ENCODE peak calls at places on chromosomes 3 and 15, in five cellular contexts. One of them, this sample, is unnamed.

GRCh38 chr15:75994220-75994619 is 18.0 kb downstream of the NRG4 start:
- DNase-seq in GM23248: no peak
- DNase-seq in fibroblast of lung: no peak
- DNase-seq in H9: no peak
- DNase-seq in IMR-90: no peak
- DNase-seq in this sample: no peak

GRCh38 chr3:42660898-42661297 is 7.4 kb downstream of the ZBTB47 start:
- DNase-seq in GM23248: no peak
- DNase-seq in fibroblast of lung: no peak
- DNase-seq in H9: peak; percentile 53
- DNase-seq in IMR-90: no peak
- DNase-seq in this sample: no peak

GRCh38 chr3:183394150-183394549 is 34.3 kb downstream of the MCF2L2 start:
- DNase-seq in GM23248: no peak
- DNase-seq in fibroblast of lung: no peak
- DNase-seq in H9: no peak
- DNase-seq in IMR-90: no peak
- DNase-seq in this sample: no peak

GRCh38 chr15:81890496-81890895 is 155.3 kb downstream of the MEX3B start:
- DNase-seq in GM23248: no peak
- DNase-seq in fibroblast of lung: no peak
- DNase-seq in H9: no peak
- DNase-seq in IMR-90: no peak
- DNase-seq in this sample: no peak

GRCh38 chr3:109018828-109019227 is 65.1 kb upstream of the GUCA1C start:
- DNase-seq in GM23248: peak; percentile 17
- DNase-seq in fibroblast of lung: no peak
- DNase-seq in H9: peak; percentile 43
- DNase-seq in IMR-90: peak; percentile 0
- DNase-seq in this sample: no peak

GRCh38 chr3:152019516-152019915 is 146.1 kb downstream of the SUCNR1 start:
- DNase-seq in GM23248: peak; percentile 12
- DNase-seq in fibroblast of lung: peak; percentile 30
- DNase-seq in H9: no peak
- DNase-seq in IMR-90: no peak
- DNase-seq in this sample: no peak

GRCh38 chr15:51046799-51047449 is 47.8 kb downstream of the TNFAIP8L3 start:
- DNase-seq in GM23248: peak; percentile 12
- DNase-seq in fibroblast of lung: peak; percentile 44
- DNase-seq in H9: no peak
- DNase-seq in IMR-90: peak; percentile 39
- DNase-seq in this sample: peak; percentile 49

GRCh38 chr3:148074916-148075315 is 622.8 kb upstream of the AGTR1 start:
- DNase-seq in GM23248: no peak
- DNase-seq in fibroblast of lung: no peak
- DNase-seq in H9: no peak
- DNase-seq in IMR-90: no peak
- DNase-seq in this sample: no peak

GRCh38 chr15:69712999-69713398 is 260.4 kb downstream of the RPLP1 start:
- DNase-seq in GM23248: no peak
- DNase-seq in fibroblast of lung: no peak
- DNase-seq in H9: no peak
- DNase-seq in IMR-90: no peak
- DNase-seq in this sample: peak; percentile 18

GRCh38 chr3:196740476-196741400 is 1.1 kb downstream of the PAK2 start:
- DNase-seq in GM23248: peak; percentile 88
- DNase-seq in fibroblast of lung: peak; percentile 54
- DNase-seq in H9: no peak
- DNase-seq in IMR-90: peak; percentile 56
- DNase-seq in this sample: peak; percentile 45

GRCh38 chr3:69902386-69902785 is 97.1 kb upstream of the SAMMSON start:
- DNase-seq in GM23248: no peak
- DNase-seq in fibroblast of lung: no peak
- DNase-seq in H9: no peak
- DNase-seq in IMR-90: no peak
- DNase-seq in this sample: no peak

GRCh38 chr15:69285834-69286233 is 12.9 kb upstream of the PAQR5 start:
- DNase-seq in GM23248: no peak
- DNase-seq in fibroblast of lung: no peak
- DNase-seq in H9: no peak
- DNase-seq in IMR-90: no peak
- DNase-seq in this sample: no peak

GRCh38 chr3:128360705-128361271 is 105.9 kb downstream of the DNAJB8 start:
- DNase-seq in GM23248: no peak
- DNase-seq in fibroblast of lung: peak; percentile 47
- DNase-seq in H9: no peak
- DNase-seq in IMR-90: no peak
- DNase-seq in this sample: no peak

GRCh38 chr3:143413372-143413771 is 293.8 kb downstream of the CHST2 start:
- DNase-seq in GM23248: no peak
- DNase-seq in fibroblast of lung: no peak
- DNase-seq in H9: no peak
- DNase-seq in IMR-90: no peak
- DNase-seq in this sample: no peak

GRCh38 chr15:99706557-99707303 is 26.5 kb downstream of the LYSMD4 start:
- DNase-seq in GM23248: peak; percentile 42
- DNase-seq in fibroblast of lung: no peak
- DNase-seq in H9: no peak
- DNase-seq in IMR-90: no peak
- DNase-seq in this sample: no peak

GRCh38 chr3:193777524-193777923 is 184.5 kb downstream of the OPA1 start:
- DNase-seq in GM23248: no peak
- DNase-seq in fibroblast of lung: no peak
- DNase-seq in H9: no peak
- DNase-seq in IMR-90: no peak
- DNase-seq in this sample: no peak

GRCh38 chr3:153246805-153247204 is 84.8 kb downstream of the RAP2B start:
- DNase-seq in GM23248: peak; percentile 87
- DNase-seq in fibroblast of lung: peak; percentile 89
- DNase-seq in H9: no peak
- DNase-seq in IMR-90: peak; percentile 89
- DNase-seq in this sample: no peak

GRCh38 chr3:188217681-188218080 is 63.7 kb downstream of the LPP start:
- DNase-seq in GM23248: no peak
- DNase-seq in fibroblast of lung: no peak
- DNase-seq in H9: no peak
- DNase-seq in IMR-90: no peak
- DNase-seq in this sample: no peak

GRCh38 chr3:79233431-79234060 is 534.3 kb downstream of the ROBO1 start:
- DNase-seq in GM23248: no peak
- DNase-seq in fibroblast of lung: peak; percentile 56
- DNase-seq in H9: peak; percentile 31
- DNase-seq in IMR-90: no peak
- DNase-seq in this sample: no peak

GRCh38 chr3:88573472-88573871 is 423.7 kb downstream of the C3orf38 start:
- DNase-seq in GM23248: no peak
- DNase-seq in fibroblast of lung: no peak
- DNase-seq in H9: no peak
- DNase-seq in IMR-90: no peak
- DNase-seq in this sample: no peak

GRCh38 chr3:88572450-88572849 is 422.7 kb downstream of the C3orf38 start:
- DNase-seq in GM23248: no peak
- DNase-seq in fibroblast of lung: no peak
- DNase-seq in H9: no peak
- DNase-seq in IMR-90: no peak
- DNase-seq in this sample: no peak

DNA sequence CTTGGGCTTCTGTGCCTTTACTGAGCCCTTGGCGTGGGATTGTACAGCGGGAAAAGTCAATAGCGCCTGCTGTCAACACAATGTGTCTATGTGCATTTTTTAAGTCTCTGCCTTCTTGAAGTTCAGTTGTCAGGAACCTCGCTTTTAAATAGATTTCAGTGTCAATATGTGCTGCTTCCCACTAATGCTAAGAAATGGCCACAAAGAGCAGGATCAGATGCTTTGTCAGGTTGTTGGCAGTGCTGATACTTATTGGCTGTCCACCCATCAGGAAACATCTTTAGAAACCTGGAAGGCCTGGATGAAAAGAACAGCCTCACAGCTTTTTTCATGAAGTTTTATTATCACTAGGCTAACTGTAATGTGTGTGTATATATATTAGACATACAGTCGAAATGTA is 424.5 kb downstream of the C3orf38 start:
- DNase-seq in GM23248: no peak
- DNase-seq in fibroblast of lung: no peak
- DNase-seq in H9: no peak
- DNase-seq in IMR-90: no peak
- DNase-seq in this sample: no peak
- H2AFZ ChIP-seq in GM23248: no peak overlapping the region
- H2AFZ ChIP-seq in fibroblast of lung: no peak overlapping the region
- H2AFZ ChIP-seq in H9: no peak overlapping the region
- H2AFZ ChIP-seq in IMR-90: no peak overlapping the region
- H2AFZ ChIP-seq in this sample: no peak overlapping the region

GRCh38 chr3:53040361-53040820 is 5.5 kb downstream of the SFMBT1 start:
- DNase-seq in GM23248: peak; percentile 71
- DNase-seq in fibroblast of lung: peak; percentile 42
- DNase-seq in H9: no peak
- DNase-seq in IMR-90: peak; percentile 18
- DNase-seq in this sample: no peak
- H2AFZ ChIP-seq in GM23248: no peak overlapping the region
- H2AFZ ChIP-seq in fibroblast of lung: no peak overlapping the region
- H2AFZ ChIP-seq in H9: no peak overlapping the region
- H2AFZ ChIP-seq in IMR-90: no peak overlapping the region
- H2AFZ ChIP-seq in this sample: no peak overlapping the region

GRCh38 chr15:71057581-71057980 is 57.7 kb upstream of the THSD4 start:
- DNase-seq in GM23248: no peak
- DNase-seq in fibroblast of lung: no peak
- DNase-seq in H9: no peak
- DNase-seq in IMR-90: no peak
- DNase-seq in this sample: no peak

GRCh38 chr15:71057143-71057542 is 58.1 kb upstream of the THSD4 start:
- DNase-seq in GM23248: no peak
- DNase-seq in fibroblast of lung: no peak
- DNase-seq in H9: no peak
- DNase-seq in IMR-90: no peak
- DNase-seq in this sample: no peak

GRCh38 chr15:71056111-71056510 is 59.2 kb upstream of the THSD4 start:
- DNase-seq in GM23248: no peak
- DNase-seq in fibroblast of lung: no peak
- DNase-seq in H9: no peak
- DNase-seq in IMR-90: no peak
- DNase-seq in this sample: no peak

GRCh38 chr15:71055461-71055860 is 59.8 kb upstream of the THSD4 start:
- DNase-seq in GM23248: peak; percentile 71
- DNase-seq in fibroblast of lung: peak; percentile 67
- DNase-seq in H9: no peak
- DNase-seq in IMR-90: peak; percentile 80
- DNase-seq in this sample: no peak

DNA sequence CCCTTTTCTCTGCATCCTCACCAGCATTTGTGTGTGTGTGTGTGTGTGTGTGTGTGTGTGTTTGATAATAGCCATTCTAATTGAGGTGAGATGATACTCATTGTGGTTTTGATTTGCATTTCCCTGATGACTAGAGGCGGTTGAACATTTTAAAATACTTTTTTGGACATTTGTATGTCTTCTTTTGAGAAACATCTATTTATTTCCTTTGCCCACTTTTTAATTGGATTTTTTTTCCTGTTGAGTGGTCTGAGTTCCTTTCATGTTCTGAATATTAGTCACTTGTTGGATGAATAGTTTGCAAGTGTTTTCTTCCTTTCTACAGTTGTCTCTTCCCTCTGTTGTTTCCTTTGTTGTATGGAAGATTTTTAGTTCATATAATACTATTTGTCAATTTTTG is 54.3 kb upstream of the THSD4 start:
- DNase-seq in GM23248: peak; percentile 62
- DNase-seq in fibroblast of lung: peak; percentile 69
- DNase-seq in H9: no peak
- DNase-seq in IMR-90: peak; percentile 49
- DNase-seq in this sample: no peak
- H2AFZ ChIP-seq in GM23248: peak overlapping the region; percentile 0
- H2AFZ ChIP-seq in fibroblast of lung: no peak overlapping the region
- H2AFZ ChIP-seq in H9: no peak overlapping the region
- H2AFZ ChIP-seq in IMR-90: no peak overlapping the region
- H2AFZ ChIP-seq in this sample: no peak overlapping the region

GRCh38 chr3:14820156-14820555 is 1.4 kb downstream of the FGD5 start:
- DNase-seq in GM23248: no peak
- DNase-seq in fibroblast of lung: no peak
- DNase-seq in H9: no peak
- DNase-seq in IMR-90: no peak
- DNase-seq in this sample: no peak

GRCh38 chr3:14818804-14819500 is at the start of gene FGD5:
- DNase-seq in GM23248: no peak
- DNase-seq in fibroblast of lung: no peak
- DNase-seq in H9: no peak
- DNase-seq in IMR-90: no peak
- DNase-seq in this sample: no peak

GRCh38 chr3:14822134-14822533 is 3.4 kb downstream of the FGD5 start:
- DNase-seq in GM23248: no peak
- DNase-seq in fibroblast of lung: no peak
- DNase-seq in H9: no peak
- DNase-seq in IMR-90: no peak
- DNase-seq in this sample: no peak

GRCh38 chr3:14821151-14821550 is 2.4 kb downstream of the FGD5 start:
- DNase-seq in GM23248: no peak
- DNase-seq in fibroblast of lung: no peak
- DNase-seq in H9: no peak
- DNase-seq in IMR-90: no peak
- DNase-seq in this sample: no peak

GRCh38 chr3:14819671-14820070 is 909 bp downstream of the FGD5 start:
- DNase-seq in GM23248: no peak
- DNase-seq in fibroblast of lung: no peak
- DNase-seq in H9: no peak
- DNase-seq in IMR-90: no peak
- DNase-seq in this sample: no peak
- H2AFZ ChIP-seq in GM23248: no peak overlapping the region
- H2AFZ ChIP-seq in fibroblast of lung: no peak overlapping the region
- H2AFZ ChIP-seq in H9: no peak overlapping the region
- H2AFZ ChIP-seq in IMR-90: no peak overlapping the region
- H2AFZ ChIP-seq in this sample: no peak overlapping the region

GRCh38 chr3:4976109-4976508 is 3.1 kb upstream of the BHLHE40 start:
- DNase-seq in GM23248: peak; percentile 78
- DNase-seq in fibroblast of lung: peak; percentile 63
- DNase-seq in H9: peak; percentile 83
- DNase-seq in IMR-90: peak; percentile 63
- DNase-seq in this sample: peak; percentile 72
- H2AFZ ChIP-seq in GM23248: peak overlapping the region; percentile 33
- H2AFZ ChIP-seq in fibroblast of lung: no peak overlapping the region
- H2AFZ ChIP-seq in H9: no peak overlapping the region
- H2AFZ ChIP-seq in IMR-90: peak overlapping the region; percentile 10
- H2AFZ ChIP-seq in this sample: no peak overlapping the region

DNA sequence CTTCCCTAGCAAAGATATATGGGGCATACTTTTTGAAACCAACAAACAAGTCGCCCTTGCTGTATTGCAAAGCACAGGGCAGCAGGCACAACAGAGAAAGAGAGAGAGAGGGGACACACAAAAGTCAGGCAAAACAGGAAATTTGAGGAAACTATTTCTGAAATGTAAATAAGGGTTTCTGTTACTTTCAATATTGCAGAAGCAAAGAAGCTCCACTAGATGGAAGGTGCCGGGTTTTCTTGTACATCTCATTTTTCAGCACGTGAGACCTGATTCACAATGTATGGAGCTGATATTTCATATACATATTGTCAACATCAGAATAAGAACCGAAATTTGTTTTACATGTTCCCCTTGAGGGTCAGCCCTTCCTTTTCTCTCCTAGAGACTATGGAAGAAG is 127.4 kb downstream of the FOXP1 start:
- DNase-seq in GM23248: no peak
- DNase-seq in fibroblast of lung: no peak
- DNase-seq in H9: no peak
- DNase-seq in IMR-90: peak; percentile 31
- DNase-seq in this sample: no peak
- H2AFZ ChIP-seq in GM23248: peak overlapping the region; percentile 31
- H2AFZ ChIP-seq in fibroblast of lung: peak overlapping the region; percentile 69
- H2AFZ ChIP-seq in H9: no peak overlapping the region
- H2AFZ ChIP-seq in IMR-90: peak overlapping the region; percentile 38
- H2AFZ ChIP-seq in this sample: no peak overlapping the region